ENCODE peak calls at places on chromosomes 4 and X, in nine cellular contexts. E, X, D, M, V, G, W, Z and J are unnamed samples.

GRCh38 chr4:51885371-51885770 is 42.4 kb downstream of the DCUN1D4 start:
- DNase-seq in E (no peak), X (no peak), D (no peak), M (peak), V (no peak), G (peak), W (peak), Z (no peak), J (no peak)

GRCh38 chrX:70553516-70553915 is 108.9 kb downstream of the DLG3 start:
- DNase-seq in E (no peak), X (no peak), D (no peak), M (no peak), V (no peak), G (no peak), W (no peak), Z (no peak), J (no peak)

GRCh38 chrX:38379088-38379487 is 26.7 kb downstream of the OTC start:
- DNase-seq in E (no peak), X (no peak), D (no peak), M (peak), V (no peak), G (no peak), W (no peak), Z (no peak), J (no peak)

GRCh38 chrX:114959729-114960128 is 57.7 kb downstream of the IL13RA2 start:
- DNase-seq in E (no peak), X (no peak), D (no peak), M (no peak), V (no peak), G (no peak), W (peak), Z (no peak), J (no peak)

GRCh38 chr4:111630705-111631104 is 514.5 kb upstream of the FAM241A start:
- DNase-seq in E (no peak), X (no peak), D (no peak), M (no peak), V (no peak), G (no peak), W (peak), Z (no peak), J (no peak)

GRCh38 chr4:3384391-3384770 is 57.4 kb upstream of the HGFAC start:
- DNase-seq in E (no peak), X (no peak), D (no peak), M (no peak), V (no peak), G (no peak), W (no peak), Z (no peak), J (no peak)

GRCh38 chr4:56051049-56051709 is 102.4 kb downstream of the CEP135 start:
- DNase-seq in E (no peak), X (no peak), D (no peak), M (no peak), V (no peak), G (no peak), W (no peak), Z (no peak), J (no peak)

GRCh38 chr4:53592128-53592527 is 842 bp upstream of the LNX1 start:
- DNase-seq in E (no peak), X (no peak), D (no peak), M (no peak), V (no peak), G (peak), W (peak), Z (no peak), J (no peak)

GRCh38 chr4:146245899-146246298 is 31.6 kb downstream of the REELD1 start:
- DNase-seq in E (no peak), X (no peak), D (no peak), M (no peak), V (no peak), G (no peak), W (no peak), Z (no peak), J (peak)

GRCh38 chrX:485368-485767 is 98.7 kb upstream of the PPP2R3B start:
- DNase-seq in E (no peak), X (no peak), D (no peak), M (no peak), V (no peak), G (no peak), W (no peak), Z (no peak), J (no peak)

GRCh38 chrX:24424948-24425347 is 40.1 kb upstream of the PDK3 start:
- DNase-seq in E (no peak), X (peak), D (no peak), M (no peak), V (no peak), G (no peak), W (no peak), Z (no peak), J (peak)

GRCh38 chr4:110197421-110198398 is 705 bp downstream of the ELOVL6 start:
- DNase-seq in E (peak), X (no peak), D (no peak), M (peak), V (peak), G (peak), W (peak), Z (peak), J (peak)

GRCh38 chr4:164997324-164997723 is 19.9 kb upstream of the TRIM61 start:
- DNase-seq in E (no peak), X (no peak), D (no peak), M (peak), V (no peak), G (no peak), W (peak), Z (no peak), J (no peak)

GRCh38 chr4:165439344-165439743 is 60.5 kb downstream of the CPE start:
- DNase-seq in E (no peak), X (no peak), D (no peak), M (no peak), V (no peak), G (no peak), W (peak), Z (no peak), J (no peak)

GRCh38 chr4:13170131-13170530 is 314.0 kb downstream of the RAB28 start:
- DNase-seq in E (no peak), X (no peak), D (no peak), M (no peak), V (no peak), G (no peak), W (no peak), Z (no peak), J (no peak)

GRCh38 chrX:105328773-105329172 is 108.3 kb upstream of the TEX13A start:
- DNase-seq in E (no peak), X (no peak), D (no peak), M (no peak), V (no peak), G (no peak), W (no peak), Z (no peak), J (no peak)

GRCh38 chr4:98193459-98194105 is 50.3 kb upstream of the STPG2 start:
- DNase-seq in E (no peak), X (no peak), D (no peak), M (no peak), V (no peak), G (no peak), W (no peak), Z (no peak), J (no peak)

GRCh38 chr4:104966349-104967033 is 180.2 kb upstream of the TET2 start:
- DNase-seq in E (no peak), X (no peak), D (no peak), M (peak), V (peak), G (no peak), W (no peak), Z (no peak), J (no peak)

GRCh38 chr4:139243448-139244365 is 36.3 kb downstream of the MGARP start:
- DNase-seq in E (no peak), X (no peak), D (no peak), M (no peak), V (no peak), G (no peak), W (no peak), Z (no peak), J (peak)

GRCh38 chrX:25344191-25344936 is 328.6 kb upstream of the ARX start:
- DNase-seq in E (no peak), X (no peak), D (no peak), M (no peak), V (no peak), G (no peak), W (peak), Z (no peak), J (no peak)

GRCh38 chrX:12026481-12026880 is 111.8 kb upstream of the FRMPD4 start:
- DNase-seq in E (no peak), X (no peak), D (no peak), M (no peak), V (no peak), G (no peak), W (no peak), Z (no peak), J (no peak)

GRCh38 chrX:95889279-95889678 is 795.4 kb upstream of the DIAPH2 start:
- DNase-seq in E (no peak), X (no peak), D (no peak), M (no peak), V (no peak), G (no peak), W (no peak), Z (no peak), J (no peak)

GRCh38 chr4:85370400-85371032 is 104.4 kb upstream of the ARHGAP24 start:
- DNase-seq in E (peak), X (no peak), D (peak), M (peak), V (peak), G (peak), W (peak), Z (no peak), J (peak)

GRCh38 chr4:127355738-127356137 is 277.0 kb upstream of the INTU start:
- DNase-seq in E (no peak), X (no peak), D (peak), M (no peak), V (no peak), G (no peak), W (no peak), Z (no peak), J (no peak)

GRCh38 chrX:45479835-45480422 is 279.3 kb upstream of the DIPK2B start:
- DNase-seq in E (no peak), X (no peak), D (no peak), M (no peak), V (no peak), G (no peak), W (no peak), Z (no peak), J (no peak)

GRCh38 chr4:185143596-185143969 is 517 bp downstream of the SLC25A4 start:
- DNase-seq in E (no peak), X (no peak), D (peak), M (no peak), V (no peak), G (no peak), W (peak), Z (peak), J (peak)

GRCh38 chr4:73075832-73076231 is 6.3 kb upstream of the COX18 start:
- DNase-seq in E (no peak), X (no peak), D (no peak), M (no peak), V (no peak), G (no peak), W (no peak), Z (no peak), J (no peak)

GRCh38 chrX:5852941-5853340 is 375.7 kb downstream of the NLGN4X start:
- DNase-seq in E (no peak), X (no peak), D (no peak), M (no peak), V (no peak), G (no peak), W (no peak), Z (no peak), J (no peak)

GRCh38 chrX:12950851-12951589 is 23.9 kb upstream of the TMSB4X start:
- DNase-seq in E (peak), X (no peak), D (peak), M (peak), V (peak), G (peak), W (no peak), Z (peak), J (no peak)

GRCh38 chr4:80125252-80126177 is 52.5 kb upstream of the ANTXR2 start:
- DNase-seq in E (no peak), X (no peak), D (no peak), M (peak), V (peak), G (peak), W (peak), Z (no peak), J (no peak)

GRCh38 chr4:40601641-40602040 is 28.0 kb downstream of the RBM47 start:
- DNase-seq in E (no peak), X (no peak), D (peak), M (peak), V (no peak), G (no peak), W (no peak), Z (no peak), J (no peak)

GRCh38 chr4:140666889-140667614 is 89.1 kb downstream of the TBC1D9 start:
- DNase-seq in E (no peak), X (no peak), D (no peak), M (no peak), V (no peak), G (no peak), W (peak), Z (no peak), J (no peak)

GRCh38 chr4:47287735-47288134 is 175.8 kb downstream of the COMMD8 start:
- DNase-seq in E (no peak), X (no peak), D (no peak), M (peak), V (no peak), G (no peak), W (no peak), Z (no peak), J (no peak)

GRCh38 chr4:41215155-41215554 is 813 bp upstream of the APBB2 start:
- DNase-seq in E (no peak), X (no peak), D (no peak), M (no peak), V (no peak), G (no peak), W (peak), Z (no peak), J (no peak)

GRCh38 chrX:16700734-16701133 is 11.7 kb downstream of the CTPS2 start:
- DNase-seq in E (no peak), X (no peak), D (no peak), M (no peak), V (no peak), G (no peak), W (no peak), Z (no peak), J (no peak)

GRCh38 chr4:59762344-59762743 is 1437.8 kb upstream of the ADGRL3 start:
- DNase-seq in E (no peak), X (no peak), D (no peak), M (no peak), V (no peak), G (no peak), W (no peak), Z (no peak), J (no peak)

GRCh38 chr4:10184051-10184450 is 67.5 kb upstream of the WDR1 start:
- DNase-seq in E (no peak), X (no peak), D (no peak), M (no peak), V (no peak), G (no peak), W (no peak), Z (no peak), J (no peak)

GRCh38 chr4:74364649-74365491 is at the start of gene EREG:
- DNase-seq in E (peak), X (no peak), D (no peak), M (no peak), V (peak), G (peak), W (peak), Z (peak), J (no peak)

GRCh38 chr4:173191623-173192041 is 23.0 kb downstream of the GALNT7 start:
- DNase-seq in E (no peak), X (no peak), D (no peak), M (no peak), V (no peak), G (no peak), W (no peak), Z (no peak), J (no peak)